ENCODE peak calls at places on chromosomes 12 and 14, in six cellular contexts. M is K562, F is HCT116, B is GM12878, Z is H1, D is WTC11. I is an unnamed sample.

GRCh38 chr12:71024827-71025226 is 104.3 kb upstream of the PTPRR start:
- DNase-seq in M (no peak), F (no peak), B (no peak), Z (no peak), D (no peak), I (no peak)

GRCh38 chr14:81221579-81222102 is 882 bp upstream of the GTF2A1 start:
- DNase-seq in M (no peak), F (no peak), B (no peak), Z (no peak), D (no peak), I (no peak)

GRCh38 chr12:101172316-101172715 is 37.7 kb downstream of the SLC5A8 start:
- DNase-seq in M (peak), F (no peak), B (no peak), Z (peak), D (peak), I (peak)

GRCh38 chr12:4372653-4373052 is 6.9 kb downstream of the FGF23 start:
- DNase-seq in M (no peak), F (no peak), B (no peak), Z (no peak), D (no peak), I (no peak)

GRCh38 chr12:124549629-124550028 is 17.8 kb downstream of the NCOR2 start:
- DNase-seq in M (no peak), F (no peak), B (no peak), Z (no peak), D (no peak), I (no peak)

GRCh38 chr12:3795096-3795799 is 42.3 kb upstream of the CRACR2A start:
- DNase-seq in M (no peak), F (no peak), B (no peak), Z (no peak), D (no peak), I (peak)

GRCh38 chr12:93571854-93572711 is at the start of gene SOCS2:
- DNase-seq in M (peak), F (no peak), B (no peak), Z (no peak), D (peak), I (no peak)

GRCh38 chr14:65472189-65472588 is 59.7 kb downstream of the FUT8 start:
- DNase-seq in M (no peak), F (no peak), B (no peak), Z (no peak), D (peak), I (no peak)

GRCh38 chr12:2052861-2053674 is at the start of gene CACNA1C:
- DNase-seq in M (no peak), F (no peak), B (no peak), Z (no peak), D (peak), I (no peak)

GRCh38 chr14:89240414-89240813 is 176.6 kb downstream of the FOXN3 start:
- DNase-seq in M (no peak), F (no peak), B (no peak), Z (no peak), D (no peak), I (no peak)

GRCh38 chr12:20507061-20507460 is 138.7 kb downstream of the PDE3A start:
- DNase-seq in M (no peak), F (no peak), B (no peak), Z (no peak), D (no peak), I (no peak)

GRCh38 chr12:32134144-32134888 is 27.7 kb downstream of the BICD1 start:
- DNase-seq in M (no peak), F (no peak), B (peak), Z (no peak), D (no peak), I (no peak)

GRCh38 chr12:74816398-74817175 is 279.0 kb downstream of the ATXN7L3B start:
- DNase-seq in M (no peak), F (no peak), B (no peak), Z (no peak), D (no peak), I (no peak)

GRCh38 chr12:99619389-99620158 is 28.0 kb upstream of the GARIN6 start:
- DNase-seq in M (peak), F (peak), B (no peak), Z (no peak), D (peak), I (peak)

GRCh38 chr12:62438098-62438692 is 28.4 kb upstream of the MON2 start:
- DNase-seq in M (peak), F (peak), B (peak), Z (no peak), D (peak), I (peak)

GRCh38 chr14:100906420-100906819 is 2.9 kb upstream of the RTL1 start:
- DNase-seq in M (peak), F (no peak), B (no peak), Z (no peak), D (peak), I (no peak)

GRCh38 chr12:88248606-88249005 is 106.5 kb downstream of the TMTC3 start:
- DNase-seq in M (no peak), F (no peak), B (no peak), Z (no peak), D (no peak), I (no peak)
- TF ChIP-seq ATF3 in M (no peak), F (no peak), B (no peak), Z (no peak), D (no peak), I (no peak)

GRCh38 chr14:93104961-93105360 is 10.8 kb downstream of the ITPK1 start:
- DNase-seq in M (no peak), F (no peak), B (no peak), Z (no peak), D (peak), I (peak)
- TF ChIP-seq ATF3 in M (no peak), F (no peak), B (no peak), Z (no peak), D (no peak), I (no peak)

GRCh38 chr14:38221077-38221476 is 13.4 kb downstream of the SSTR1 start:
- DNase-seq in M (no peak), F (no peak), B (no peak), Z (no peak), D (no peak), I (no peak)
- TF ChIP-seq ATF3 in M (no peak), F (no peak), B (no peak), Z (no peak), D (no peak), I (no peak)

DNA sequence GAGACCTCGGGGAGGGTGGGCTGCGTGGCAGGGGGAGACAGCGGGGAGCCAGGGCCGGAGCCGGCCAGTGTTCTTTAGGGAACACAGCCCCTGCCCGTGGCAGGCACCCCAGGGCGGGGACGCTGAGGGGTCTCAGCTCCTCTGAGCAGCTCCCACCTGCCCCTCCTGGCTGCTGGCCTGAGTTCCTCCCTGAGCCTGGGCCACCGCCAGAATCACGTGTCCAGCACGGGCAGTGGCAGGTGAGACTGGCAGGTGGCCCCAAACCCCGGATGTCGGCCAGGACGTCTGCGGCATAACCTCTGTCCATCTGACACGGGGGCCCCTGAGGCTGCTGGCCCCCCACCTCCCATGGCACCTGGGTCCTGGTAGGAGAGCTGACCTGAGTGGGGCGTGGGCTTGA is 25.1 kb downstream of the NOC4L start:
- DNase-seq in M (no peak), F (no peak), B (no peak), Z (no peak), D (no peak), I (no peak)
- TF ChIP-seq ATF3 in M (no peak), F (no peak), B (no peak), Z (no peak), D (no peak), I (no peak)

DNA sequence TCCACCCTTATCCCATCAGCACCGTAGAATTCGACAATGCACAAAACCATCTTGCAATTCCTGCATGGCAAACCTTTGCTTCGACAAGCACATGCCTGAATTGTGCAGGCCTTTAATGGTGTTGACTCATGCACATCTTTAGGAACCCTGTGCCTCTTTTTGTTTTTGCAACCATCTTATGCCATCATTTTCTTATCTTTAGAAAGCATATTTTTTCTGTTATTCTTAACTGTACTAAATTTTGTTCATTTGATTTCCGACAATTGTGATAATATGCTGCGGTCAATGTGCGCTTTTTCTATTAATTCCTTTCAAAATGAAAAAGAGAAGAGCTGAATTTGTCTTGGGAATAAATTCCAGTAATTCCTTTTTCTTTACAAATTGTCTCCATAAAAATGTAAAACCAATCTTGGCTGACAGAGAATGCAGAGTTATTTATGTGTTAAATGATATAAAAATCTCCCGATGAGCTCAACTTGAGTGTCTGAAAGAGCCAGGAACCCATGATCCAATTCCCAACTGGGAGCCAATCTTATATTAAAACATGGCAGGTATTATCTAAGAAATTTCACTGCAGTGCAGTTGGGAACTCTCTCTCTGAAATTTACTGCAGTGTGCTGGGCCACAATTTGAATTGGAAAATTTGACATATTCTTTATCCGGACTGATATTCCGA is 20.2 kb upstream of the CDK17 start:
- DNase-seq in M (no peak), F (no peak), B (no peak), Z (no peak), D (no peak), I (no peak)
- TF ChIP-seq ATF3 in M (no peak), F (no peak), B (no peak), Z (no peak), D (no peak), I (no peak)

DNA sequence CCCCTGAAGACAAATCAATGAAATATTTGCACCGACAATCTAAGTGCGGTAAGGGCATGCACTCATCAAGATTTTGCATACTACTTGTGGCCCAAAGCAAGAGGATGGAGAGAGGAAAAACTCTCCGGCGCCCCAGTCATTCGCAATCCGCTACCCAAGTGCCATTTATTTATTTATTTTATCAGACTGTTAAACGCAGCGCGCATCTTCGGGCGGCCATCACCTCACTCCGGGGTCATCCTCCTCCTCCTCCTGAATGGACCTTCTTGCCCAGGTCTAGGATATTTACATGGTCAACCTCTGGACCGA is 1.2 kb downstream of the NOVA1 start:
- DNase-seq in M (no peak), F (no peak), B (no peak), Z (no peak), D (peak), I (no peak)
- TF ChIP-seq ATF3 in M (no peak), F (no peak), B (no peak), Z (no peak), D (no peak), I (no peak)